ENCODE peak calls at places on chromosomes 5 and 9, in four cellular contexts. H is fibroblast of lung, Q is astrocyte, Z is choroid plexus epithelial cell. M is an unnamed sample.
A peak's percentile ranks its signal among the peaks of the same experiment; 100 is the strongest.

GRCh38 chr9:134177624-134178393 is 13.4 kb upstream of the RNU6ATAC start:
- DNase-seq in H (no peak), Q (no peak), Z (no peak), M (no peak)

GRCh38 chr5:145633474-145633873 is 201.7 kb downstream of the PRELID2 start:
- DNase-seq in H (no peak), Q (no peak), Z (no peak), M (no peak)

GRCh38 chr5:347712-348284 is 26.3 kb downstream of the AHRR start:
- DNase-seq in H (no peak), Q (no peak), Z (no peak), M (no peak)

GRCh38 chr5:25649628-25650265 is 1005.0 kb upstream of the CDH10 start:
- DNase-seq in H (peak; percentile 1), Q (no peak), Z (no peak), M (no peak)

GRCh38 chr9:15139467-15139866 is 167.5 kb downstream of the TTC39B start:
- DNase-seq in H (no peak), Q (no peak), Z (no peak), M (no peak)

GRCh38 chr5:5650949-5651348 is 228.5 kb downstream of the ICE1 start:
- DNase-seq in H (no peak), Q (no peak), Z (no peak), M (no peak)

GRCh38 chr9:27365977-27366376 is 69.0 kb upstream of the EQTN start:
- DNase-seq in H (peak; percentile 43), Q (peak; percentile 36), Z (peak; percentile 86), M (no peak)

GRCh38 chr9:137070201-137070905 is at the start of gene SAPCD2:
- DNase-seq in H (peak; percentile 83), Q (peak; percentile 73), Z (peak; percentile 81), M (peak; percentile 81)

GRCh38 chr5:94082405-94082804 is 341.0 kb upstream of the POU5F2 start:
- DNase-seq in H (no peak), Q (no peak), Z (no peak), M (no peak)

GRCh38 chr9:121860213-121860612 is 208.8 kb downstream of the DAB2IP start:
- DNase-seq in H (no peak), Q (no peak), Z (no peak), M (no peak)

GRCh38 chr9:88880194-88880593 is 111.1 kb upstream of the S1PR3 start:
- DNase-seq in H (no peak), Q (no peak), Z (no peak), M (no peak)

GRCh38 chr5:89282832-89283510 is 400.0 kb upstream of the MEF2C start:
- DNase-seq in H (peak; percentile 92), Q (peak; percentile 92), Z (peak; percentile 59), M (peak; percentile 32)

GRCh38 chr9:131833906-131834305 is 94.0 kb upstream of the RAPGEF1 start:
- DNase-seq in H (peak; percentile 24), Q (peak; percentile 15), Z (peak; percentile 9), M (no peak)

GRCh38 chr9:37999501-38000189 is 69.4 kb downstream of the SHB start:
- DNase-seq in H (peak; percentile 60), Q (no peak), Z (peak; percentile 60), M (no peak)

GRCh38 chr9:94554439-94555331 is at the start of gene PCAT7:
- DNase-seq in H (peak; percentile 47), Q (peak; percentile 23), Z (peak; percentile 39), M (peak; percentile 53)

GRCh38 chr9:123033864-123034598 is 564 bp downstream of the GPR21 start:
- DNase-seq in H (peak; percentile 45), Q (no peak), Z (no peak), M (no peak)

GRCh38 chr5:77843570-77844407 is 67.7 kb upstream of the TBCA start:
- DNase-seq in H (peak; percentile 7), Q (no peak), Z (no peak), M (no peak)

GRCh38 chr5:100855295-100855694 is 47.8 kb downstream of the ST8SIA4 start:
- DNase-seq in H (no peak), Q (no peak), Z (no peak), M (no peak)

GRCh38 chr5:153969563-153969895 is 69.2 kb downstream of the FAM114A2 start:
- DNase-seq in H (no peak), Q (no peak), Z (no peak), M (no peak)

GRCh38 chr5:111072949-111073682 is 1.6 kb downstream of the TSLP start:
- DNase-seq in H (peak; percentile 29), Q (peak; percentile 14), Z (peak; percentile 36), M (no peak)

GRCh38 chr5:111074244-111074643 is 2.7 kb downstream of the TSLP start:
- DNase-seq in H (no peak), Q (no peak), Z (no peak), M (no peak)

GRCh38 chr5:111070272-111071134 is 1.0 kb upstream of the TSLP start:
- DNase-seq in H (peak; percentile 41), Q (peak; percentile 24), Z (peak; percentile 36), M (no peak)

GRCh38 chr5:111069839-111070238 is 1.7 kb upstream of the TSLP start:
- DNase-seq in H (peak; percentile 73), Q (peak; percentile 67), Z (peak; percentile 72), M (peak; percentile 78)

DNA sequence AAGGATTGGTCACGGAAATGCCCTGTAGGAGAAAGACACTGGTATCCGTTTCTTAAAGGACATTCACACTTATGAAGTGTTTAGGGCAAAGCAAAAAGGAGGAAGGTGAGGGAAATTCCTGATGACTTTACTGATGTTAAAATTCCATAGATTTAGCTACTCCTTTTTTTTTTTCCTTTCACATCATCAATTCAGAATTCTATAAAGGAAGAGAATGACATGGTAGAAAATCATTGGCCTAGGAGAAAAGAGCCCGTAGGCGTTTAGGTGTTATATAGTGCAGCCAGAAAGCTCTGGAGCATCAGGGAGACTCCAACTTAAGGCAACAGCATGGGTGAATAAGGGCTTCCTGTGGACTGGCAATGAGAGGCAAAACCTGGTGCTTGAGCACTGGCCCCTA is at the start of gene TSLP:
- DNase-seq in H (no peak), Q (no peak), Z (no peak), M (no peak)
- H3K4me3 ChIP-seq in H (no peak within 1 kb of the TSS), Q (peak within 1 kb of the TSS; percentile 41), Z (peak within 1 kb of the TSS; percentile 51), M (no peak within 1 kb of the TSS)

GRCh38 chr5:96049398-96050272 is 88.0 kb upstream of the ELL2 start:
- DNase-seq in H (peak; percentile 90), Q (peak; percentile 89), Z (peak; percentile 52), M (peak; percentile 88)
- H3K4me3 ChIP-seq in H (no peak overlapping the region), Q (no peak overlapping the region), Z (no peak overlapping the region), M (no peak overlapping the region)

GRCh38 chr5:66807743-66808142 is 211.6 kb downstream of the MAST4 start:
- DNase-seq in H (peak; percentile 53), Q (peak; percentile 38), Z (peak; percentile 73), M (peak; percentile 75)
- H3K4me3 ChIP-seq in H (no peak overlapping the region), Q (no peak overlapping the region), Z (no peak overlapping the region), M (no peak overlapping the region)

GRCh38 chr9:127777368-127777960 is 1.0 kb downstream of the SH2D3C start:
- DNase-seq in H (no peak), Q (no peak), Z (no peak), M (no peak)

GRCh38 chr9:127773981-127774380 is 4.5 kb downstream of the SH2D3C start:
- DNase-seq in H (no peak), Q (no peak), Z (no peak), M (no peak)

GRCh38 chr9:127776919-127777280 is 1.6 kb downstream of the SH2D3C start:
- DNase-seq in H (no peak), Q (no peak), Z (no peak), M (no peak)

GRCh38 chr9:127778280-127779135 is at the start of gene SH2D3C:
- DNase-seq in H (no peak), Q (no peak), Z (peak; percentile 28), M (no peak)

GRCh38 chr9:127776195-127776918 is 2.1 kb downstream of the SH2D3C start:
- DNase-seq in H (no peak), Q (no peak), Z (no peak), M (no peak)
- H3K4me3 ChIP-seq in H (no peak overlapping the region), Q (no peak overlapping the region), Z (no peak overlapping the region), M (no peak overlapping the region)

GRCh38 chr5:4068171-4068570 is 472.5 kb downstream of the IRX1 start:
- DNase-seq in H (no peak), Q (no peak), Z (no peak), M (no peak)

DNA sequence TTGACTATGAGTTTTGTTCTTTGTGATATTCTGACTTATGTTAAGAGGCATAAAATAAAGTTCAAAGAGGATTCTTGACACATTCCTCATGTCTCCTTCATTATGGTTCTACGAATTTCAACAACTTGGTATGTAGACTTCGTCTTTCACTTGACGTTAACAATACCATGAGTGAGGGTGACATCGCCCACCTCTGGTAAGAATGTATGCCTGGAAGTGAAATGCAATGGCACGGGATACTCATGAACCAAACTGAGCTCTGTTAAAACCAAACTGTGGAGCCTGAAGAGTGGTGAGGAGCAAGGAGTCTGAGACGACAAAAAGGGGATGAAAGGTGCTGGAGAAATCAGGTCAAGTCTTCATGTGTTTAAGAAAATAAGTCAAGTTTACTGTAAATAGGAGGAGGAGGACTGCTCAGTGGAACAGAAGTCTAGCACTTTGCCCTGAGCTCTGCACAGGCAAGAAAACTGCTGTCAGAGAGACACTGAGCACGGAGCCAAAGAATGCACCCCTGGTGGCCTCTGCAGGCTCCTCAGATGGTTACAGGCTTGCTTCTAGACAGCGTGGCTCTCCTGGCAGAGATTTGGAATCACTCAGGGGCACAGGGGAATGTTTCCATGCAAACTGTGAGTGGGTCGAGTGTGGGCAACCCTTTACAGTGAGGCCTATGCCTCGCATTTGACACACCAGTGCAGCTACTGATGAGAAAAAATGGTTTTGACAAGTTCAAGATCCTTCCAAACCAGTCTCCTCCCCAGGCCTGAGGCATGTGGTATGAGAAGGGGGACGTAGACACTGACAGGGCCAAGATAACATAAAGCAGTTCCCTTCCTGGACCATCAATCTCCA is 470.1 kb downstream of the IRX1 start:
- DNase-seq in H (no peak), Q (no peak), Z (no peak), M (peak; percentile 2)
- H3K4me3 ChIP-seq in H (no peak overlapping the region), Q (no peak overlapping the region), Z (no peak overlapping the region), M (no peak overlapping the region)

M was measured in fibroblast of pulmonary artery.